ENCODE peak calls at places on chromosome 2, in six cellular contexts. B is stimulated activated naive CD8-positive, alpha-beta T cell treated with anti-CD3 and anti-CD28 coated beads, Interleukin-15, amount 100 ng/mL, for 72 hours; K is pulmonary artery endothelial cell; S is left kidney; N is activated naive CD4-positive, alpha-beta T cell; X is sigmoid colon. P is an unnamed sample.

GRCh38 chr2:112144966-112145365 is 6.8 kb downstream of the FBLN7 start:
- DNase-seq in B (no peak), K (no peak), S (no peak), N (no peak), X (no peak), P (no peak)

GRCh38 chr2:99572380-99572779 is 82.6 kb upstream of the REV1 start:
- DNase-seq in B (no peak), K (no peak), S (peak), N (no peak), X (no peak), P (no peak)

GRCh38 chr2:158993721-158994587 is 25.5 kb downstream of the TANC1 start:
- DNase-seq in B (no peak), K (no peak), S (no peak), N (no peak), X (no peak), P (no peak)

GRCh38 chr2:1552611-1553010 is 139.3 kb downstream of the TPO start:
- DNase-seq in B (no peak), K (no peak), S (no peak), N (no peak), X (no peak), P (no peak)

GRCh38 chr2:160505236-160505635 is 11.6 kb upstream of the RBMS1 start:
- DNase-seq in B (no peak), K (no peak), S (no peak), N (no peak), X (no peak), P (no peak)

GRCh38 chr2:231925303-231926179 is 655 bp downstream of the NPPC start:
- DNase-seq in B (peak), K (peak), S (peak), N (peak), X (peak), P (peak)

GRCh38 chr2:53353372-53354111 is 414.1 kb upstream of the CHAC2 start:
- DNase-seq in B (no peak), K (no peak), S (no peak), N (no peak), X (no peak), P (no peak)

GRCh38 chr2:71419976-71420375 is 33.4 kb upstream of the DYSF start:
- DNase-seq in B (no peak), K (no peak), S (no peak), N (no peak), X (no peak), P (peak)

GRCh38 chr2:183063083-183063482 is 15.5 kb upstream of the DUSP19 start:
- DNase-seq in B (no peak), K (no peak), S (no peak), N (no peak), X (no peak), P (peak)

GRCh38 chr2:121524650-121525425 is 5.8 kb upstream of the RNU4ATAC start:
- DNase-seq in B (no peak), K (no peak), S (no peak), N (no peak), X (no peak), P (no peak)

GRCh38 chr2:60453896-60454295 is 99.6 kb downstream of the BCL11A start:
- DNase-seq in B (no peak), K (no peak), S (no peak), N (no peak), X (no peak), P (no peak)

GRCh38 chr2:149902104-149902503 is 314.5 kb upstream of the MMADHC start:
- DNase-seq in B (no peak), K (peak), S (no peak), N (no peak), X (no peak), P (peak)

GRCh38 chr2:44649426-44649825 is 287.7 kb downstream of the CAMKMT start:
- DNase-seq in B (no peak), K (no peak), S (no peak), N (no peak), X (no peak), P (peak)

GRCh38 chr2:99399063-99399462 is 61.9 kb downstream of the EIF5B start:
- DNase-seq in B (no peak), K (no peak), S (no peak), N (no peak), X (no peak), P (no peak)

GRCh38 chr2:1080984-1081383 is 130.3 kb downstream of the SNTG2 start:
- DNase-seq in B (no peak), K (no peak), S (peak), N (no peak), X (no peak), P (no peak)

GRCh38 chr2:120005834-120006521 is 6.9 kb upstream of the EPB41L5 start:
- DNase-seq in B (no peak), K (no peak), S (no peak), N (no peak), X (no peak), P (no peak)

GRCh38 chr2:210174086-210174485 is 2.9 kb upstream of the KANSL1L start:
- DNase-seq in B (no peak), K (no peak), S (no peak), N (no peak), X (no peak), P (no peak)

GRCh38 chr2:97546711-97547110 is 43.0 kb downstream of the ANKRD36B start:
- DNase-seq in B (no peak), K (peak), S (no peak), N (no peak), X (no peak), P (peak)

GRCh38 chr2:119260636-119261497 is 37.2 kb downstream of the STEAP3 start:
- DNase-seq in B (no peak), K (no peak), S (peak), N (no peak), X (no peak), P (no peak)

GRCh38 chr2:6977095-6977777 is 60.0 kb downstream of the RNF144A start:
- DNase-seq in B (no peak), K (no peak), S (no peak), N (no peak), X (peak), P (peak)

GRCh38 chr2:10900216-10901109 is 11.3 kb upstream of the KCNF1 start:
- DNase-seq in B (no peak), K (no peak), S (peak), N (no peak), X (no peak), P (peak)

GRCh38 chr2:134375935-134376334 is 122.1 kb downstream of the MGAT5 start:
- DNase-seq in B (no peak), K (peak), S (peak), N (no peak), X (peak), P (peak)

GRCh38 chr2:26772064-26773001 is 8.2 kb downstream of the SLC35F6 start:
- DNase-seq in B (no peak), K (no peak), S (peak), N (peak), X (peak), P (peak)

GRCh38 chr2:23912054-23912453 is 14.9 kb downstream of the ATAD2B start:
- DNase-seq in B (no peak), K (no peak), S (no peak), N (no peak), X (no peak), P (peak)

GRCh38 chr2:211033765-211034164 is 477.4 kb downstream of the CPS1 start:
- DNase-seq in B (no peak), K (no peak), S (no peak), N (no peak), X (no peak), P (no peak)

GRCh38 chr2:108388045-108388444 is 10.3 kb downstream of the SULT1C4 start:
- DNase-seq in B (no peak), K (no peak), S (no peak), N (no peak), X (no peak), P (no peak)

GRCh38 chr2:64779117-64779690 is 125.5 kb upstream of the SERTAD2 start:
- DNase-seq in B (no peak), K (peak), S (no peak), N (no peak), X (no peak), P (peak)

GRCh38 chr2:53131416-53131815 is 636.2 kb upstream of the CHAC2 start:
- DNase-seq in B (no peak), K (no peak), S (no peak), N (no peak), X (no peak), P (no peak)

GRCh38 chr2:141062016-141062415 is 1068.8 kb downstream of the LRP1B start:
- DNase-seq in B (no peak), K (no peak), S (no peak), N (no peak), X (no peak), P (no peak)

GRCh38 chr2:85312404-85312803 is 15.4 kb downstream of the TGOLN2 start:
- DNase-seq in B (no peak), K (no peak), S (no peak), N (no peak), X (no peak), P (no peak)

GRCh38 chr2:165776013-165776412 is 18.0 kb downstream of the GALNT3 start:
- DNase-seq in B (no peak), K (no peak), S (no peak), N (no peak), X (no peak), P (peak)

P was measured in lung microvascular endothelial cell.